ENCODE peak calls at places on chromosome 5, in nine cellular contexts. One of them, this sample, is unnamed.

GRCh38 chr5:174183701-174184100 is 138.2 kb downstream of the NSG2 start:
- DNase-seq in activated T-helper 1 cell treated with anti-CD3 and anti-CD28 coated beads, Interleukin-12 subunit alpha, Interleukin-12 subunit beta, Interleukin-2, Interleukin-4 antibody, amounts not matched to agents 30 ng/mL and 10 ng/mL and 1 ng/mL, durations not matched to agents 14 hours and 24 hours and 36 hours: no peak
- DNase-seq in vagina: no peak
- DNase-seq in RCC 7860: no peak
- DNase-seq in MCF 10A: no peak
- DNase-seq in stimulated activated CD4-positive, alpha-beta T cell treated with anti-CD3 and anti-CD28 coated beads, TNF-alpha, amount 100 ng/mL, for 1 hour: no peak
- DNase-seq in NCI-H460: no peak
- DNase-seq in M059J: no peak
- DNase-seq in activated T-cell treated with anti-CD3 and anti-CD28 coated beads, Interleukin-2, amount 50 U/mL, for 4 hours: no peak
- DNase-seq in this sample: no peak

GRCh38 chr5:25414746-25415145 is 770.0 kb upstream of the CDH10 start:
- DNase-seq in activated T-helper 1 cell treated with anti-CD3 and anti-CD28 coated beads, Interleukin-12 subunit alpha, Interleukin-12 subunit beta, Interleukin-2, Interleukin-4 antibody, amounts not matched to agents 30 ng/mL and 10 ng/mL and 1 ng/mL, durations not matched to agents 14 hours and 24 hours and 36 hours: no peak
- DNase-seq in vagina: no peak
- DNase-seq in RCC 7860: no peak
- DNase-seq in MCF 10A: peak; percentile 46
- DNase-seq in stimulated activated CD4-positive, alpha-beta T cell treated with anti-CD3 and anti-CD28 coated beads, TNF-alpha, amount 100 ng/mL, for 1 hour: no peak
- DNase-seq in NCI-H460: no peak
- DNase-seq in M059J: peak; percentile 64
- DNase-seq in activated T-cell treated with anti-CD3 and anti-CD28 coated beads, Interleukin-2, amount 50 U/mL, for 4 hours: no peak
- DNase-seq in this sample: no peak

GRCh38 chr5:1038417-1039209 is 30.0 kb downstream of the NKD2 start:
- DNase-seq in activated T-helper 1 cell treated with anti-CD3 and anti-CD28 coated beads, Interleukin-12 subunit alpha, Interleukin-12 subunit beta, Interleukin-2, Interleukin-4 antibody, amounts not matched to agents 30 ng/mL and 10 ng/mL and 1 ng/mL, durations not matched to agents 14 hours and 24 hours and 36 hours: no peak
- DNase-seq in vagina: no peak
- DNase-seq in RCC 7860: no peak
- DNase-seq in MCF 10A: no peak
- DNase-seq in stimulated activated CD4-positive, alpha-beta T cell treated with anti-CD3 and anti-CD28 coated beads, TNF-alpha, amount 100 ng/mL, for 1 hour: no peak
- DNase-seq in NCI-H460: no peak
- DNase-seq in M059J: no peak
- DNase-seq in activated T-cell treated with anti-CD3 and anti-CD28 coated beads, Interleukin-2, amount 50 U/mL, for 4 hours: no peak
- DNase-seq in this sample: no peak

GRCh38 chr5:132080595-132080994 is 7.0 kb downstream of the CSF2 start:
- DNase-seq in activated T-helper 1 cell treated with anti-CD3 and anti-CD28 coated beads, Interleukin-12 subunit alpha, Interleukin-12 subunit beta, Interleukin-2, Interleukin-4 antibody, amounts not matched to agents 30 ng/mL and 10 ng/mL and 1 ng/mL, durations not matched to agents 14 hours and 24 hours and 36 hours: no peak
- DNase-seq in vagina: no peak
- DNase-seq in RCC 7860: no peak
- DNase-seq in MCF 10A: no peak
- DNase-seq in stimulated activated CD4-positive, alpha-beta T cell treated with anti-CD3 and anti-CD28 coated beads, TNF-alpha, amount 100 ng/mL, for 1 hour: no peak
- DNase-seq in NCI-H460: no peak
- DNase-seq in M059J: no peak
- DNase-seq in activated T-cell treated with anti-CD3 and anti-CD28 coated beads, Interleukin-2, amount 50 U/mL, for 4 hours: no peak
- DNase-seq in this sample: no peak

GRCh38 chr5:39256472-39256871 is 37.1 kb upstream of the FYB1 start:
- DNase-seq in activated T-helper 1 cell treated with anti-CD3 and anti-CD28 coated beads, Interleukin-12 subunit alpha, Interleukin-12 subunit beta, Interleukin-2, Interleukin-4 antibody, amounts not matched to agents 30 ng/mL and 10 ng/mL and 1 ng/mL, durations not matched to agents 14 hours and 24 hours and 36 hours: peak; percentile 24
- DNase-seq in vagina: no peak
- DNase-seq in RCC 7860: peak; percentile 81
- DNase-seq in MCF 10A: peak; percentile 86
- DNase-seq in stimulated activated CD4-positive, alpha-beta T cell treated with anti-CD3 and anti-CD28 coated beads, TNF-alpha, amount 100 ng/mL, for 1 hour: no peak
- DNase-seq in NCI-H460: no peak
- DNase-seq in M059J: peak; percentile 90
- DNase-seq in activated T-cell treated with anti-CD3 and anti-CD28 coated beads, Interleukin-2, amount 50 U/mL, for 4 hours: no peak
- DNase-seq in this sample: no peak

GRCh38 chr5:92911851-92912250 is 669.2 kb downstream of the NR2F1-AS1 start:
- DNase-seq in activated T-helper 1 cell treated with anti-CD3 and anti-CD28 coated beads, Interleukin-12 subunit alpha, Interleukin-12 subunit beta, Interleukin-2, Interleukin-4 antibody, amounts not matched to agents 30 ng/mL and 10 ng/mL and 1 ng/mL, durations not matched to agents 14 hours and 24 hours and 36 hours: no peak
- DNase-seq in vagina: no peak
- DNase-seq in RCC 7860: no peak
- DNase-seq in MCF 10A: no peak
- DNase-seq in stimulated activated CD4-positive, alpha-beta T cell treated with anti-CD3 and anti-CD28 coated beads, TNF-alpha, amount 100 ng/mL, for 1 hour: no peak
- DNase-seq in NCI-H460: no peak
- DNase-seq in M059J: no peak
- DNase-seq in activated T-cell treated with anti-CD3 and anti-CD28 coated beads, Interleukin-2, amount 50 U/mL, for 4 hours: no peak
- DNase-seq in this sample: no peak

GRCh38 chr5:1151316-1151715 is 39.5 kb upstream of the SLC12A7 start:
- DNase-seq in activated T-helper 1 cell treated with anti-CD3 and anti-CD28 coated beads, Interleukin-12 subunit alpha, Interleukin-12 subunit beta, Interleukin-2, Interleukin-4 antibody, amounts not matched to agents 30 ng/mL and 10 ng/mL and 1 ng/mL, durations not matched to agents 14 hours and 24 hours and 36 hours: no peak
- DNase-seq in vagina: no peak
- DNase-seq in RCC 7860: no peak
- DNase-seq in MCF 10A: no peak
- DNase-seq in stimulated activated CD4-positive, alpha-beta T cell treated with anti-CD3 and anti-CD28 coated beads, TNF-alpha, amount 100 ng/mL, for 1 hour: no peak
- DNase-seq in NCI-H460: no peak
- DNase-seq in M059J: no peak
- DNase-seq in activated T-cell treated with anti-CD3 and anti-CD28 coated beads, Interleukin-2, amount 50 U/mL, for 4 hours: no peak
- DNase-seq in this sample: no peak

GRCh38 chr5:142421158-142421617 is 96.4 kb upstream of the SPRY4 start:
- DNase-seq in activated T-helper 1 cell treated with anti-CD3 and anti-CD28 coated beads, Interleukin-12 subunit alpha, Interleukin-12 subunit beta, Interleukin-2, Interleukin-4 antibody, amounts not matched to agents 30 ng/mL and 10 ng/mL and 1 ng/mL, durations not matched to agents 14 hours and 24 hours and 36 hours: no peak
- DNase-seq in vagina: no peak
- DNase-seq in RCC 7860: no peak
- DNase-seq in MCF 10A: no peak
- DNase-seq in stimulated activated CD4-positive, alpha-beta T cell treated with anti-CD3 and anti-CD28 coated beads, TNF-alpha, amount 100 ng/mL, for 1 hour: no peak
- DNase-seq in NCI-H460: no peak
- DNase-seq in M059J: no peak
- DNase-seq in activated T-cell treated with anti-CD3 and anti-CD28 coated beads, Interleukin-2, amount 50 U/mL, for 4 hours: no peak
- DNase-seq in this sample: no peak

GRCh38 chr5:77935516-77936364 is 159.6 kb upstream of the TBCA start:
- DNase-seq in activated T-helper 1 cell treated with anti-CD3 and anti-CD28 coated beads, Interleukin-12 subunit alpha, Interleukin-12 subunit beta, Interleukin-2, Interleukin-4 antibody, amounts not matched to agents 30 ng/mL and 10 ng/mL and 1 ng/mL, durations not matched to agents 14 hours and 24 hours and 36 hours: peak; percentile 11
- DNase-seq in vagina: no peak
- DNase-seq in RCC 7860: peak; percentile 38
- DNase-seq in MCF 10A: peak; percentile 5
- DNase-seq in stimulated activated CD4-positive, alpha-beta T cell treated with anti-CD3 and anti-CD28 coated beads, TNF-alpha, amount 100 ng/mL, for 1 hour: no peak
- DNase-seq in NCI-H460: no peak
- DNase-seq in M059J: peak; percentile 52
- DNase-seq in activated T-cell treated with anti-CD3 and anti-CD28 coated beads, Interleukin-2, amount 50 U/mL, for 4 hours: no peak
- DNase-seq in this sample: no peak

GRCh38 chr5:111507276-111507675 is 5.1 kb downstream of the STARD4 start:
- DNase-seq in activated T-helper 1 cell treated with anti-CD3 and anti-CD28 coated beads, Interleukin-12 subunit alpha, Interleukin-12 subunit beta, Interleukin-2, Interleukin-4 antibody, amounts not matched to agents 30 ng/mL and 10 ng/mL and 1 ng/mL, durations not matched to agents 14 hours and 24 hours and 36 hours: no peak
- DNase-seq in vagina: no peak
- DNase-seq in RCC 7860: no peak
- DNase-seq in MCF 10A: no peak
- DNase-seq in stimulated activated CD4-positive, alpha-beta T cell treated with anti-CD3 and anti-CD28 coated beads, TNF-alpha, amount 100 ng/mL, for 1 hour: no peak
- DNase-seq in NCI-H460: no peak
- DNase-seq in M059J: no peak
- DNase-seq in activated T-cell treated with anti-CD3 and anti-CD28 coated beads, Interleukin-2, amount 50 U/mL, for 4 hours: no peak
- DNase-seq in this sample: no peak

GRCh38 chr5:138647794-138648193 is 72.6 kb upstream of the HSPA9 start:
- DNase-seq in activated T-helper 1 cell treated with anti-CD3 and anti-CD28 coated beads, Interleukin-12 subunit alpha, Interleukin-12 subunit beta, Interleukin-2, Interleukin-4 antibody, amounts not matched to agents 30 ng/mL and 10 ng/mL and 1 ng/mL, durations not matched to agents 14 hours and 24 hours and 36 hours: no peak
- DNase-seq in vagina: no peak
- DNase-seq in RCC 7860: no peak
- DNase-seq in MCF 10A: no peak
- DNase-seq in stimulated activated CD4-positive, alpha-beta T cell treated with anti-CD3 and anti-CD28 coated beads, TNF-alpha, amount 100 ng/mL, for 1 hour: no peak
- DNase-seq in NCI-H460: no peak
- DNase-seq in M059J: no peak
- DNase-seq in activated T-cell treated with anti-CD3 and anti-CD28 coated beads, Interleukin-2, amount 50 U/mL, for 4 hours: no peak
- DNase-seq in this sample: no peak

GRCh38 chr5:176733586-176734262 is 76.6 kb upstream of the UNC5A start:
- DNase-seq in activated T-helper 1 cell treated with anti-CD3 and anti-CD28 coated beads, Interleukin-12 subunit alpha, Interleukin-12 subunit beta, Interleukin-2, Interleukin-4 antibody, amounts not matched to agents 30 ng/mL and 10 ng/mL and 1 ng/mL, durations not matched to agents 14 hours and 24 hours and 36 hours: no peak
- DNase-seq in vagina: no peak
- DNase-seq in RCC 7860: no peak
- DNase-seq in MCF 10A: no peak
- DNase-seq in stimulated activated CD4-positive, alpha-beta T cell treated with anti-CD3 and anti-CD28 coated beads, TNF-alpha, amount 100 ng/mL, for 1 hour: no peak
- DNase-seq in NCI-H460: no peak
- DNase-seq in M059J: no peak
- DNase-seq in activated T-cell treated with anti-CD3 and anti-CD28 coated beads, Interleukin-2, amount 50 U/mL, for 4 hours: no peak
- DNase-seq in this sample: no peak

GRCh38 chr5:61461412-61461811 is 129.4 kb downstream of the ZSWIM6 start:
- DNase-seq in activated T-helper 1 cell treated with anti-CD3 and anti-CD28 coated beads, Interleukin-12 subunit alpha, Interleukin-12 subunit beta, Interleukin-2, Interleukin-4 antibody, amounts not matched to agents 30 ng/mL and 10 ng/mL and 1 ng/mL, durations not matched to agents 14 hours and 24 hours and 36 hours: no peak
- DNase-seq in vagina: no peak
- DNase-seq in RCC 7860: no peak
- DNase-seq in MCF 10A: no peak
- DNase-seq in stimulated activated CD4-positive, alpha-beta T cell treated with anti-CD3 and anti-CD28 coated beads, TNF-alpha, amount 100 ng/mL, for 1 hour: no peak
- DNase-seq in NCI-H460: no peak
- DNase-seq in M059J: no peak
- DNase-seq in activated T-cell treated with anti-CD3 and anti-CD28 coated beads, Interleukin-2, amount 50 U/mL, for 4 hours: no peak
- DNase-seq in this sample: no peak

GRCh38 chr5:57493034-57493433 is 10.4 kb upstream of the ACTBL2 start:
- DNase-seq in activated T-helper 1 cell treated with anti-CD3 and anti-CD28 coated beads, Interleukin-12 subunit alpha, Interleukin-12 subunit beta, Interleukin-2, Interleukin-4 antibody, amounts not matched to agents 30 ng/mL and 10 ng/mL and 1 ng/mL, durations not matched to agents 14 hours and 24 hours and 36 hours: no peak
- DNase-seq in vagina: no peak
- DNase-seq in RCC 7860: peak; percentile 3
- DNase-seq in MCF 10A: peak; percentile 67
- DNase-seq in stimulated activated CD4-positive, alpha-beta T cell treated with anti-CD3 and anti-CD28 coated beads, TNF-alpha, amount 100 ng/mL, for 1 hour: no peak
- DNase-seq in NCI-H460: no peak
- DNase-seq in M059J: peak; percentile 85
- DNase-seq in activated T-cell treated with anti-CD3 and anti-CD28 coated beads, Interleukin-2, amount 50 U/mL, for 4 hours: no peak
- DNase-seq in this sample: no peak

GRCh38 chr5:77996943-77997342 is 220.8 kb upstream of the TBCA start:
- DNase-seq in activated T-helper 1 cell treated with anti-CD3 and anti-CD28 coated beads, Interleukin-12 subunit alpha, Interleukin-12 subunit beta, Interleukin-2, Interleukin-4 antibody, amounts not matched to agents 30 ng/mL and 10 ng/mL and 1 ng/mL, durations not matched to agents 14 hours and 24 hours and 36 hours: no peak
- DNase-seq in vagina: no peak
- DNase-seq in RCC 7860: no peak
- DNase-seq in MCF 10A: no peak
- DNase-seq in stimulated activated CD4-positive, alpha-beta T cell treated with anti-CD3 and anti-CD28 coated beads, TNF-alpha, amount 100 ng/mL, for 1 hour: no peak
- DNase-seq in NCI-H460: no peak
- DNase-seq in M059J: no peak
- DNase-seq in activated T-cell treated with anti-CD3 and anti-CD28 coated beads, Interleukin-2, amount 50 U/mL, for 4 hours: no peak
- DNase-seq in this sample: no peak

GRCh38 chr5:146962801-146963355 is 84.3 kb upstream of the PPP2R2B start:
- DNase-seq in activated T-helper 1 cell treated with anti-CD3 and anti-CD28 coated beads, Interleukin-12 subunit alpha, Interleukin-12 subunit beta, Interleukin-2, Interleukin-4 antibody, amounts not matched to agents 30 ng/mL and 10 ng/mL and 1 ng/mL, durations not matched to agents 14 hours and 24 hours and 36 hours: no peak
- DNase-seq in vagina: no peak
- DNase-seq in RCC 7860: no peak
- DNase-seq in MCF 10A: peak; percentile 74
- DNase-seq in stimulated activated CD4-positive, alpha-beta T cell treated with anti-CD3 and anti-CD28 coated beads, TNF-alpha, amount 100 ng/mL, for 1 hour: no peak
- DNase-seq in NCI-H460: peak; percentile 43
- DNase-seq in M059J: peak; percentile 48
- DNase-seq in activated T-cell treated with anti-CD3 and anti-CD28 coated beads, Interleukin-2, amount 50 U/mL, for 4 hours: no peak
- DNase-seq in this sample: no peak

GRCh38 chr5:172420215-172420934 is 34.0 kb downstream of the SH3PXD2B start:
- DNase-seq in activated T-helper 1 cell treated with anti-CD3 and anti-CD28 coated beads, Interleukin-12 subunit alpha, Interleukin-12 subunit beta, Interleukin-2, Interleukin-4 antibody, amounts not matched to agents 30 ng/mL and 10 ng/mL and 1 ng/mL, durations not matched to agents 14 hours and 24 hours and 36 hours: no peak
- DNase-seq in vagina: no peak
- DNase-seq in RCC 7860: peak; percentile 22
- DNase-seq in MCF 10A: peak; percentile 100
- DNase-seq in stimulated activated CD4-positive, alpha-beta T cell treated with anti-CD3 and anti-CD28 coated beads, TNF-alpha, amount 100 ng/mL, for 1 hour: no peak
- DNase-seq in NCI-H460: peak; percentile 92
- DNase-seq in M059J: peak; percentile 80
- DNase-seq in activated T-cell treated with anti-CD3 and anti-CD28 coated beads, Interleukin-2, amount 50 U/mL, for 4 hours: no peak
- DNase-seq in this sample: no peak

GRCh38 chr5:133607451-133607850 is 4.9 kb downstream of the FSTL4 start:
- DNase-seq in activated T-helper 1 cell treated with anti-CD3 and anti-CD28 coated beads, Interleukin-12 subunit alpha, Interleukin-12 subunit beta, Interleukin-2, Interleukin-4 antibody, amounts not matched to agents 30 ng/mL and 10 ng/mL and 1 ng/mL, durations not matched to agents 14 hours and 24 hours and 36 hours: no peak
- DNase-seq in vagina: no peak
- DNase-seq in RCC 7860: no peak
- DNase-seq in MCF 10A: no peak
- DNase-seq in stimulated activated CD4-positive, alpha-beta T cell treated with anti-CD3 and anti-CD28 coated beads, TNF-alpha, amount 100 ng/mL, for 1 hour: no peak
- DNase-seq in NCI-H460: no peak
- DNase-seq in M059J: no peak
- DNase-seq in activated T-cell treated with anti-CD3 and anti-CD28 coated beads, Interleukin-2, amount 50 U/mL, for 4 hours: no peak
- DNase-seq in this sample: no peak

GRCh38 chr5:51380603-51381207 is 2.5 kb upstream of the ISL1 start:
- DNase-seq in activated T-helper 1 cell treated with anti-CD3 and anti-CD28 coated beads, Interleukin-12 subunit alpha, Interleukin-12 subunit beta, Interleukin-2, Interleukin-4 antibody, amounts not matched to agents 30 ng/mL and 10 ng/mL and 1 ng/mL, durations not matched to agents 14 hours and 24 hours and 36 hours: no peak
- DNase-seq in vagina: no peak
- DNase-seq in RCC 7860: no peak
- DNase-seq in MCF 10A: peak; percentile 48
- DNase-seq in stimulated activated CD4-positive, alpha-beta T cell treated with anti-CD3 and anti-CD28 coated beads, TNF-alpha, amount 100 ng/mL, for 1 hour: no peak
- DNase-seq in NCI-H460: peak; percentile 45
- DNase-seq in M059J: peak; percentile 18
- DNase-seq in activated T-cell treated with anti-CD3 and anti-CD28 coated beads, Interleukin-2, amount 50 U/mL, for 4 hours: no peak
- DNase-seq in this sample: no peak

GRCh38 chr5:132651838-132652476 is 6.0 kb upstream of the IL13 start:
- DNase-seq in activated T-helper 1 cell treated with anti-CD3 and anti-CD28 coated beads, Interleukin-12 subunit alpha, Interleukin-12 subunit beta, Interleukin-2, Interleukin-4 antibody, amounts not matched to agents 30 ng/mL and 10 ng/mL and 1 ng/mL, durations not matched to agents 14 hours and 24 hours and 36 hours: no peak
- DNase-seq in vagina: no peak
- DNase-seq in RCC 7860: no peak
- DNase-seq in MCF 10A: no peak
- DNase-seq in stimulated activated CD4-positive, alpha-beta T cell treated with anti-CD3 and anti-CD28 coated beads, TNF-alpha, amount 100 ng/mL, for 1 hour: no peak
- DNase-seq in NCI-H460: no peak
- DNase-seq in M059J: no peak
- DNase-seq in activated T-cell treated with anti-CD3 and anti-CD28 coated beads, Interleukin-2, amount 50 U/mL, for 4 hours: no peak
- DNase-seq in this sample: no peak

GRCh38 chr5:72531496-72532190 is 24.4 kb upstream of the ZNF366 start:
- DNase-seq in activated T-helper 1 cell treated with anti-CD3 and anti-CD28 coated beads, Interleukin-12 subunit alpha, Interleukin-12 subunit beta, Interleukin-2, Interleukin-4 antibody, amounts not matched to agents 30 ng/mL and 10 ng/mL and 1 ng/mL, durations not matched to agents 14 hours and 24 hours and 36 hours: no peak
- DNase-seq in vagina: no peak
- DNase-seq in RCC 7860: no peak
- DNase-seq in MCF 10A: peak; percentile 57
- DNase-seq in stimulated activated CD4-positive, alpha-beta T cell treated with anti-CD3 and anti-CD28 coated beads, TNF-alpha, amount 100 ng/mL, for 1 hour: no peak
- DNase-seq in NCI-H460: no peak
- DNase-seq in M059J: peak; percentile 57
- DNase-seq in activated T-cell treated with anti-CD3 and anti-CD28 coated beads, Interleukin-2, amount 50 U/mL, for 4 hours: no peak
- DNase-seq in this sample: no peak

GRCh38 chr5:132687995-132688394 is 14.2 kb downstream of the IL4 start:
- DNase-seq in activated T-helper 1 cell treated with anti-CD3 and anti-CD28 coated beads, Interleukin-12 subunit alpha, Interleukin-12 subunit beta, Interleukin-2, Interleukin-4 antibody, amounts not matched to agents 30 ng/mL and 10 ng/mL and 1 ng/mL, durations not matched to agents 14 hours and 24 hours and 36 hours: peak; percentile 52
- DNase-seq in vagina: no peak
- DNase-seq in RCC 7860: no peak
- DNase-seq in MCF 10A: no peak
- DNase-seq in stimulated activated CD4-positive, alpha-beta T cell treated with anti-CD3 and anti-CD28 coated beads, TNF-alpha, amount 100 ng/mL, for 1 hour: no peak
- DNase-seq in NCI-H460: no peak
- DNase-seq in M059J: no peak
- DNase-seq in activated T-cell treated with anti-CD3 and anti-CD28 coated beads, Interleukin-2, amount 50 U/mL, for 4 hours: no peak
- DNase-seq in this sample: no peak

GRCh38 chr5:177428574-177429217 is 2.2 kb downstream of the GRK6 start:
- DNase-seq in activated T-helper 1 cell treated with anti-CD3 and anti-CD28 coated beads, Interleukin-12 subunit alpha, Interleukin-12 subunit beta, Interleukin-2, Interleukin-4 antibody, amounts not matched to agents 30 ng/mL and 10 ng/mL and 1 ng/mL, durations not matched to agents 14 hours and 24 hours and 36 hours: no peak
- DNase-seq in vagina: no peak
- DNase-seq in RCC 7860: no peak
- DNase-seq in MCF 10A: no peak
- DNase-seq in stimulated activated CD4-positive, alpha-beta T cell treated with anti-CD3 and anti-CD28 coated beads, TNF-alpha, amount 100 ng/mL, for 1 hour: no peak
- DNase-seq in NCI-H460: no peak
- DNase-seq in M059J: no peak
- DNase-seq in activated T-cell treated with anti-CD3 and anti-CD28 coated beads, Interleukin-2, amount 50 U/mL, for 4 hours: no peak
- DNase-seq in this sample: no peak

GRCh38 chr5:79202076-79202475 is 33.9 kb upstream of the JMY start:
- DNase-seq in activated T-helper 1 cell treated with anti-CD3 and anti-CD28 coated beads, Interleukin-12 subunit alpha, Interleukin-12 subunit beta, Interleukin-2, Interleukin-4 antibody, amounts not matched to agents 30 ng/mL and 10 ng/mL and 1 ng/mL, durations not matched to agents 14 hours and 24 hours and 36 hours: no peak
- DNase-seq in vagina: no peak
- DNase-seq in RCC 7860: peak; percentile 5
- DNase-seq in MCF 10A: peak; percentile 28
- DNase-seq in stimulated activated CD4-positive, alpha-beta T cell treated with anti-CD3 and anti-CD28 coated beads, TNF-alpha, amount 100 ng/mL, for 1 hour: no peak
- DNase-seq in NCI-H460: no peak
- DNase-seq in M059J: peak; percentile 88
- DNase-seq in activated T-cell treated with anti-CD3 and anti-CD28 coated beads, Interleukin-2, amount 50 U/mL, for 4 hours: no peak
- DNase-seq in this sample: no peak

GRCh38 chr5:56011835-56012234 is 17.1 kb upstream of the IL6ST start:
- DNase-seq in activated T-helper 1 cell treated with anti-CD3 and anti-CD28 coated beads, Interleukin-12 subunit alpha, Interleukin-12 subunit beta, Interleukin-2, Interleukin-4 antibody, amounts not matched to agents 30 ng/mL and 10 ng/mL and 1 ng/mL, durations not matched to agents 14 hours and 24 hours and 36 hours: no peak
- DNase-seq in vagina: no peak
- DNase-seq in RCC 7860: peak; percentile 49
- DNase-seq in MCF 10A: peak; percentile 35
- DNase-seq in stimulated activated CD4-positive, alpha-beta T cell treated with anti-CD3 and anti-CD28 coated beads, TNF-alpha, amount 100 ng/mL, for 1 hour: no peak
- DNase-seq in NCI-H460: no peak
- DNase-seq in M059J: peak; percentile 81
- DNase-seq in activated T-cell treated with anti-CD3 and anti-CD28 coated beads, Interleukin-2, amount 50 U/mL, for 4 hours: no peak
- DNase-seq in this sample: no peak

GRCh38 chr5:81164936-81165335 is 68.2 kb upstream of the CKMT2 start:
- DNase-seq in activated T-helper 1 cell treated with anti-CD3 and anti-CD28 coated beads, Interleukin-12 subunit alpha, Interleukin-12 subunit beta, Interleukin-2, Interleukin-4 antibody, amounts not matched to agents 30 ng/mL and 10 ng/mL and 1 ng/mL, durations not matched to agents 14 hours and 24 hours and 36 hours: no peak
- DNase-seq in vagina: no peak
- DNase-seq in RCC 7860: peak; percentile 7
- DNase-seq in MCF 10A: no peak
- DNase-seq in stimulated activated CD4-positive, alpha-beta T cell treated with anti-CD3 and anti-CD28 coated beads, TNF-alpha, amount 100 ng/mL, for 1 hour: no peak
- DNase-seq in NCI-H460: no peak
- DNase-seq in M059J: peak; percentile 85
- DNase-seq in activated T-cell treated with anti-CD3 and anti-CD28 coated beads, Interleukin-2, amount 50 U/mL, for 4 hours: no peak
- DNase-seq in this sample: no peak

GRCh38 chr5:81552844-81553569 is 159.1 kb upstream of the ACOT12 start:
- DNase-seq in activated T-helper 1 cell treated with anti-CD3 and anti-CD28 coated beads, Interleukin-12 subunit alpha, Interleukin-12 subunit beta, Interleukin-2, Interleukin-4 antibody, amounts not matched to agents 30 ng/mL and 10 ng/mL and 1 ng/mL, durations not matched to agents 14 hours and 24 hours and 36 hours: no peak
- DNase-seq in vagina: no peak
- DNase-seq in RCC 7860: no peak
- DNase-seq in MCF 10A: no peak
- DNase-seq in stimulated activated CD4-positive, alpha-beta T cell treated with anti-CD3 and anti-CD28 coated beads, TNF-alpha, amount 100 ng/mL, for 1 hour: no peak
- DNase-seq in NCI-H460: peak; percentile 8
- DNase-seq in M059J: no peak
- DNase-seq in activated T-cell treated with anti-CD3 and anti-CD28 coated beads, Interleukin-2, amount 50 U/mL, for 4 hours: no peak
- DNase-seq in this sample: no peak

GRCh38 chr5:139794067-139794846 is 1.4 kb upstream of the PSD2 start:
- DNase-seq in activated T-helper 1 cell treated with anti-CD3 and anti-CD28 coated beads, Interleukin-12 subunit alpha, Interleukin-12 subunit beta, Interleukin-2, Interleukin-4 antibody, amounts not matched to agents 30 ng/mL and 10 ng/mL and 1 ng/mL, durations not matched to agents 14 hours and 24 hours and 36 hours: no peak
- DNase-seq in vagina: no peak
- DNase-seq in RCC 7860: no peak
- DNase-seq in MCF 10A: no peak
- DNase-seq in stimulated activated CD4-positive, alpha-beta T cell treated with anti-CD3 and anti-CD28 coated beads, TNF-alpha, amount 100 ng/mL, for 1 hour: no peak
- DNase-seq in NCI-H460: no peak
- DNase-seq in M059J: no peak
- DNase-seq in activated T-cell treated with anti-CD3 and anti-CD28 coated beads, Interleukin-2, amount 50 U/mL, for 4 hours: no peak
- DNase-seq in this sample: no peak

GRCh38 chr5:41877408-41877807 is 7.2 kb upstream of the OXCT1 start:
- DNase-seq in activated T-helper 1 cell treated with anti-CD3 and anti-CD28 coated beads, Interleukin-12 subunit alpha, Interleukin-12 subunit beta, Interleukin-2, Interleukin-4 antibody, amounts not matched to agents 30 ng/mL and 10 ng/mL and 1 ng/mL, durations not matched to agents 14 hours and 24 hours and 36 hours: no peak
- DNase-seq in vagina: no peak
- DNase-seq in RCC 7860: no peak
- DNase-seq in MCF 10A: no peak
- DNase-seq in stimulated activated CD4-positive, alpha-beta T cell treated with anti-CD3 and anti-CD28 coated beads, TNF-alpha, amount 100 ng/mL, for 1 hour: no peak
- DNase-seq in NCI-H460: no peak
- DNase-seq in M059J: no peak
- DNase-seq in activated T-cell treated with anti-CD3 and anti-CD28 coated beads, Interleukin-2, amount 50 U/mL, for 4 hours: no peak
- DNase-seq in this sample: no peak

GRCh38 chr5:76602094-76602726 is 21.0 kb downstream of the F2RL2 start:
- DNase-seq in activated T-helper 1 cell treated with anti-CD3 and anti-CD28 coated beads, Interleukin-12 subunit alpha, Interleukin-12 subunit beta, Interleukin-2, Interleukin-4 antibody, amounts not matched to agents 30 ng/mL and 10 ng/mL and 1 ng/mL, durations not matched to agents 14 hours and 24 hours and 36 hours: no peak
- DNase-seq in vagina: no peak
- DNase-seq in RCC 7860: no peak
- DNase-seq in MCF 10A: no peak
- DNase-seq in stimulated activated CD4-positive, alpha-beta T cell treated with anti-CD3 and anti-CD28 coated beads, TNF-alpha, amount 100 ng/mL, for 1 hour: no peak
- DNase-seq in NCI-H460: no peak
- DNase-seq in M059J: peak; percentile 33
- DNase-seq in activated T-cell treated with anti-CD3 and anti-CD28 coated beads, Interleukin-2, amount 50 U/mL, for 4 hours: no peak
- DNase-seq in this sample: no peak